ENCODE peak calls at places on chromosomes 3 and 15, in six cellular contexts. P, S, G, W, M and X are unnamed samples.

GRCh38 chr15:38696120-38696727 is 131.6 kb upstream of the RASGRP1 start:
- DNase-seq in P (no peak), S (no peak), G (peak; percentile 59), W (no peak), M (no peak), X (peak; percentile 56)

GRCh38 chr3:184857099-184857498 is 45.1 kb downstream of the VPS8 start:
- DNase-seq in P (no peak), S (no peak), G (no peak), W (no peak), M (no peak), X (no peak)

GRCh38 chr3:87088984-87089841 is 98.3 kb upstream of the VGLL3 start:
- DNase-seq in P (peak; percentile 27), S (peak; percentile 77), G (peak; percentile 76), W (no peak), M (peak; percentile 92), X (peak; percentile 90)

GRCh38 chr15:70299931-70300858 is 202.5 kb upstream of the TLE3 start:
- DNase-seq in P (no peak), S (no peak), G (no peak), W (no peak), M (no peak), X (no peak)

GRCh38 chr3:34382859-34383258 is 584.4 kb downstream of the PDCD6IP start:
- DNase-seq in P (no peak), S (no peak), G (peak; percentile 1), W (no peak), M (no peak), X (no peak)

GRCh38 chr3:49769516-49769915 is 16.8 kb downstream of the IP6K1 start:
- DNase-seq in P (no peak), S (no peak), G (no peak), W (no peak), M (no peak), X (no peak)

GRCh38 chr3:102106421-102107097 is 257.2 kb downstream of the NFKBIZ start:
- DNase-seq in P (no peak), S (no peak), G (peak; percentile 90), W (no peak), M (no peak), X (peak; percentile 68)

GRCh38 chr15:70741107-70741511 is 22.2 kb downstream of the UACA start:
- DNase-seq in P (no peak), S (no peak), G (peak; percentile 95), W (no peak), M (no peak), X (peak; percentile 63)

GRCh38 chr3:21888656-21889055 is 137.6 kb upstream of the ZNF385D start:
- DNase-seq in P (no peak), S (no peak), G (no peak), W (no peak), M (no peak), X (no peak)

GRCh38 chr3:194736896-194737600 is 51.4 kb downstream of the FAM43A start:
- DNase-seq in P (no peak), S (no peak), G (no peak), W (no peak), M (no peak), X (no peak)

GRCh38 chr3:12439161-12439560 is 45.1 kb upstream of the TSEN2 start:
- DNase-seq in P (no peak), S (no peak), G (no peak), W (no peak), M (no peak), X (no peak)

GRCh38 chr3:30124435-30125390 is 481.7 kb upstream of the TGFBR2 start:
- DNase-seq in P (no peak), S (no peak), G (peak; percentile 81), W (no peak), M (no peak), X (peak; percentile 40)

GRCh38 chr3:69143055-69143454 is 20.7 kb upstream of the LMOD3 start:
- DNase-seq in P (no peak), S (no peak), G (peak; percentile 52), W (no peak), M (no peak), X (no peak)

GRCh38 chr15:40891810-40892448 is 2.3 kb upstream of the VPS18 start:
- DNase-seq in P (peak; percentile 61), S (peak; percentile 32), G (peak; percentile 54), W (peak; percentile 39), M (no peak), X (peak; percentile 66)

GRCh38 chr3:69092030-69092513 is 7.3 kb downstream of the ARL6IP5 start:
- DNase-seq in P (no peak), S (no peak), G (peak; percentile 17), W (no peak), M (peak; percentile 76), X (no peak)

GRCh38 chr3:46863261-46863782 is at the start of gene MYL3:
- DNase-seq in P (no peak), S (no peak), G (no peak), W (no peak), M (no peak), X (no peak)

GRCh38 chr15:33584797-33585196 is 274.0 kb downstream of the RYR3 start:
- DNase-seq in P (no peak), S (no peak), G (peak; percentile 27), W (no peak), M (no peak), X (peak; percentile 80)

GRCh38 chr15:91302588-91303439 is 202.8 kb downstream of the SV2B start:
- DNase-seq in P (peak; percentile 44), S (peak; percentile 8), G (peak; percentile 48), W (peak; percentile 56), M (peak; percentile 71), X (peak; percentile 64)

GRCh38 chr3:54180926-54181325 is 58.6 kb downstream of the CACNA2D3 start:
- DNase-seq in P (no peak), S (no peak), G (no peak), W (no peak), M (no peak), X (no peak)

GRCh38 chr15:69502470-69503045 is 49.9 kb downstream of the RPLP1 start:
- DNase-seq in P (no peak), S (no peak), G (no peak), W (no peak), M (no peak), X (no peak)

GRCh38 chr3:149299938-149300791 is 33.3 kb downstream of the TM4SF18 start:
- DNase-seq in P (no peak), S (no peak), G (peak; percentile 98), W (no peak), M (peak; percentile 19), X (peak; percentile 98)

GRCh38 chr15:67019886-67020520 is 45.4 kb upstream of the SMAD3 start:
- DNase-seq in P (no peak), S (no peak), G (no peak), W (no peak), M (no peak), X (no peak)

GRCh38 chr3:30855390-30855789 is 39.1 kb downstream of the GADL1 start:
- DNase-seq in P (no peak), S (no peak), G (peak; percentile 3), W (no peak), M (no peak), X (peak; percentile 27)

GRCh38 chr3:124351430-124352142 is 359.7 kb upstream of the ROPN1 start:
- DNase-seq in P (peak; percentile 26), S (peak; percentile 9), G (peak; percentile 72), W (peak; percentile 18), M (peak; percentile 54), X (peak; percentile 67)

GRCh38 chr15:80587007-80587406 is 108.1 kb upstream of the ABHD17C start:
- DNase-seq in P (no peak), S (no peak), G (no peak), W (no peak), M (no peak), X (no peak)

GRCh38 chr15:67850995-67851535 is 11.2 kb upstream of the RNU6-1 start:
- DNase-seq in P (no peak), S (no peak), G (peak; percentile 54), W (no peak), M (no peak), X (peak; percentile 43)

GRCh38 chr3:120649735-120650705 is 32.0 kb downstream of the HGD start:
- DNase-seq in P (no peak), S (no peak), G (peak; percentile 48), W (no peak), M (no peak), X (peak; percentile 68)

GRCh38 chr3:11679964-11680363 is 36.2 kb upstream of the VGLL4 start:
- DNase-seq in P (no peak), S (no peak), G (no peak), W (no peak), M (no peak), X (no peak)

GRCh38 chr3:165642761-165643432 is 194.3 kb downstream of the BCHE start:
- DNase-seq in P (no peak), S (no peak), G (peak; percentile 99), W (no peak), M (no peak), X (peak; percentile 99)

GRCh38 chr15:74453925-74454763 is 6.8 kb downstream of the UBL7 start:
- DNase-seq in P (no peak), S (no peak), G (peak; percentile 59), W (no peak), M (no peak), X (peak; percentile 28)

GRCh38 chr15:40050788-40051615 is 12.0 kb upstream of the SRP14 start:
- DNase-seq in P (peak; percentile 61), S (no peak), G (no peak), W (no peak), M (no peak), X (peak; percentile 44)

GRCh38 chr15:39629376-39629775 is 48.5 kb downstream of the THBS1 start:
- DNase-seq in P (no peak), S (no peak), G (peak; percentile 81), W (no peak), M (no peak), X (peak; percentile 87)

GRCh38 chr15:49902791-49903481 is 216.1 kb downstream of the ATP8B4 start:
- DNase-seq in P (no peak), S (peak; percentile 1), G (peak; percentile 86), W (no peak), M (peak; percentile 71), X (no peak)

GRCh38 chr15:65245096-65245849 is 34.0 kb upstream of the CILP start:
- DNase-seq in P (no peak), S (no peak), G (peak; percentile 25), W (no peak), M (no peak), X (peak; percentile 76)

GRCh38 chr15:56342653-56343052 is 22.6 kb upstream of the TEX9 start:
- DNase-seq in P (no peak), S (no peak), G (peak; percentile 2), W (no peak), M (no peak), X (no peak)

GRCh38 chr3:196969660-196970546 is 1.3 kb upstream of the PIGZ start:
- DNase-seq in P (peak; percentile 66), S (no peak), G (peak; percentile 39), W (peak; percentile 90), M (peak; percentile 25), X (peak; percentile 67)

GRCh38 chr15:34490421-34491193 is 53.0 kb upstream of the GOLGA8A start:
- DNase-seq in P (peak; percentile 38), S (no peak), G (no peak), W (no peak), M (no peak), X (no peak)

GRCh38 chr3:153429821-153430220 is 267.8 kb downstream of the RAP2B start:
- DNase-seq in P (no peak), S (no peak), G (no peak), W (no peak), M (no peak), X (no peak)

GRCh38 chr3:134406331-134407246 is 32.3 kb upstream of the AMOTL2 start:
- DNase-seq in P (peak; percentile 79), S (peak; percentile 77), G (no peak), W (no peak), M (peak; percentile 87), X (no peak)